ENCODE peak calls at places on chromosomes 13 and 19, in six cellular contexts. I is nucleus accumbens; U is HFFc6; Q is activated CD4-positive, CD25-positive, alpha-beta regulatory T cell treated with anti-CD3 and anti-CD28 coated beads, Interleukin-2, amount 50 U/mL, for 16 hours; S is AG09319; O is AG10803. P is an unnamed sample.

GRCh38 chr13:73677041-73677589 is 457.1 kb downstream of the KLF12 start:
- DNase-seq in Q (no peak), U (peak; percentile 7), S (no peak), O (peak; percentile 43), I (no peak), P (no peak)

GRCh38 chr19:438416-438958 is 22.3 kb downstream of the SHC2 start:
- DNase-seq in U (no peak), S (no peak), I (no peak), Q (no peak), O (no peak), P (no peak)

GRCh38 chr13:48853381-48854102 is 122.2 kb upstream of the FNDC3A start:
- DNase-seq in U (no peak), S (no peak), Q (no peak), I (no peak), O (peak; percentile 18), P (no peak)

GRCh38 chr19:41934849-41935374 is 6.7 kb upstream of the ERFL start:
- DNase-seq in Q (peak; percentile 60), U (peak; percentile 28), I (peak; percentile 27), O (peak; percentile 42), S (no peak), P (peak; percentile 35)

GRCh38 chr13:70191034-70191433 is 82.8 kb upstream of the KLHL1 start:
- DNase-seq in U (no peak), I (no peak), O (no peak), Q (no peak), S (no peak), P (no peak)

GRCh38 chr13:49082653-49083536 is 107.2 kb downstream of the FNDC3A start:
- DNase-seq in O (peak; percentile 85), I (no peak), S (peak; percentile 29), U (peak; percentile 81), Q (no peak), P (no peak)

GRCh38 chr19:16951529-16951928 is 62.7 kb downstream of the F2RL3 start:
- DNase-seq in U (no peak), Q (no peak), O (no peak), I (no peak), S (no peak), P (no peak)

GRCh38 chr19:54011507-54012211 is 20.2 kb downstream of the CACNG6 start:
- DNase-seq in I (no peak), Q (no peak), S (no peak), O (no peak), U (no peak), P (no peak)

GRCh38 chr19:42606660-42607351 is 12.1 kb upstream of the CEACAM8 start:
- DNase-seq in U (peak; percentile 44), O (peak; percentile 7), Q (peak; percentile 3), S (no peak), I (peak; percentile 1), P (peak; percentile 25)

GRCh38 chr13:80213201-80213600 is 127.7 kb downstream of the SPRY2 start:
- DNase-seq in S (no peak), O (no peak), I (no peak), U (no peak), Q (no peak), P (no peak)

GRCh38 chr19:5006821-5007220 is 37.9 kb downstream of the KDM4B start:
- DNase-seq in S (no peak), I (no peak), Q (no peak), O (no peak), U (no peak), P (no peak)

GRCh38 chr13:68380041-68380973 is 1150.2 kb upstream of the PCDH9 start:
- DNase-seq in U (no peak), I (no peak), O (no peak), S (no peak), Q (no peak), P (no peak)

GRCh38 chr19:18557474-18558201 is at the start of gene KXD1:
- DNase-seq in U (peak; percentile 98), O (peak; percentile 99), S (peak; percentile 98), Q (peak; percentile 97), I (peak; percentile 87), P (peak; percentile 95)

GRCh38 chr19:41945135-41945766 is 13.9 kb downstream of the RABAC1 start:
- DNase-seq in Q (peak; percentile 76), U (no peak), O (no peak), S (no peak), I (no peak), P (no peak)

GRCh38 chr19:18392417-18392816 is 5.0 kb downstream of the LRRC25 start:
- DNase-seq in O (no peak), U (no peak), Q (no peak), S (no peak), I (no peak), P (no peak)

GRCh38 chr13:73714522-73714921 is 419.7 kb downstream of the KLF12 start:
- DNase-seq in S (no peak), O (no peak), U (no peak), I (no peak), Q (no peak), P (no peak)

GRCh38 chr13:32837973-32838940 is 178.0 kb upstream of the KL start:
- DNase-seq in U (no peak), I (no peak), O (no peak), Q (no peak), S (no peak), P (no peak)

GRCh38 chr19:38317104-38317612 is 1.4 kb upstream of the YIF1B start:
- DNase-seq in S (no peak), Q (no peak), I (no peak), U (no peak), O (no peak), P (no peak)

GRCh38 chr19:42270346-42271044 is 1.4 kb downstream of the CIC start:
- DNase-seq in S (peak; percentile 67), I (no peak), Q (peak; percentile 42), O (peak; percentile 91), U (peak; percentile 82), P (peak; percentile 63)

GRCh38 chr19:38508507-38508906 is 75.0 kb downstream of the RYR1 start:
- DNase-seq in S (no peak), Q (no peak), U (no peak), I (no peak), O (no peak), P (no peak)